ENCODE peak calls at places on chromosomes 13 and 19, in seven cellular contexts. I is sigmoid colon, S is foreskin keratinocyte, K is left lung, L is colonic mucosa, B is RWPE1, O is PC-9. P is an unnamed sample.

GRCh38 chr19:52935434-52935833 is 12.2 kb upstream of the ZNF888 start:
- DNase-seq in I (peak), S (no peak), K (no peak), L (no peak), B (no peak), O (no peak), P (no peak)

GRCh38 chr19:47013041-47013517 is 6.6 kb upstream of the NPAS1 start:
- DNase-seq in I (peak), S (peak), K (peak), L (peak), B (peak), O (peak), P (peak)

GRCh38 chr19:2627319-2627829 is 75.1 kb downstream of the GNG7 start:
- DNase-seq in I (peak), S (peak), K (peak), L (no peak), B (peak), O (peak), P (no peak)

GRCh38 chr13:98482476-98483444 is 94.1 kb downstream of the STK24 start:
- DNase-seq in I (peak), S (no peak), K (peak), L (peak), B (peak), O (peak), P (no peak)

GRCh38 chr19:45403781-45404556 is 900 bp downstream of the PPP1R13L start:
- DNase-seq in I (peak), S (peak), K (peak), L (peak), B (peak), O (peak), P (peak)

GRCh38 chr13:23470706-23471610 is 37.5 kb upstream of the SACS start:
- DNase-seq in I (no peak), S (no peak), K (no peak), L (no peak), B (no peak), O (no peak), P (no peak)

GRCh38 chr19:55600336-55601028 is 394 bp downstream of the ZNF524 start:
- DNase-seq in I (peak), S (no peak), K (no peak), L (no peak), B (no peak), O (no peak), P (peak)

GRCh38 chr13:103291693-103292572 is 225.7 kb upstream of the SLC10A2 start:
- DNase-seq in I (no peak), S (no peak), K (no peak), L (no peak), B (no peak), O (no peak), P (no peak)

GRCh38 chr13:50340566-50341287 is 325.5 kb downstream of the KCNRG start:
- DNase-seq in I (no peak), S (no peak), K (no peak), L (no peak), B (no peak), O (no peak), P (no peak)

GRCh38 chr19:43224855-43225253 is 19.4 kb upstream of the PSG4 start:
- DNase-seq in I (no peak), S (no peak), K (no peak), L (no peak), B (no peak), O (no peak), P (no peak)

GRCh38 chr13:111219306-111219705 is 101.1 kb upstream of the TEX29 start:
- DNase-seq in I (peak), S (no peak), K (no peak), L (no peak), B (no peak), O (no peak), P (no peak)

GRCh38 chr13:52003551-52003950 is 7.7 kb downstream of the ATP7B start:
- DNase-seq in I (no peak), S (no peak), K (no peak), L (no peak), B (no peak), O (no peak), P (no peak)

GRCh38 chr19:54041969-54042606 is 21.6 kb downstream of the VSTM1 start:
- DNase-seq in I (no peak), S (no peak), K (no peak), L (no peak), B (peak), O (peak), P (no peak)

GRCh38 chr13:75902166-75903104 is 266.3 kb downstream of the LMO7 start:
- DNase-seq in I (no peak), S (no peak), K (no peak), L (no peak), B (no peak), O (no peak), P (no peak)

GRCh38 chr13:19766637-19767036 is 16.1 kb downstream of the PSPC1 start:
- DNase-seq in I (peak), S (no peak), K (no peak), L (no peak), B (no peak), O (no peak), P (no peak)

GRCh38 chr13:106393776-106394175 is 141.7 kb downstream of the EFNB2 start:
- DNase-seq in I (no peak), S (peak), K (no peak), L (no peak), B (peak), O (no peak), P (no peak)

GRCh38 chr13:61608138-61608537 is 192.5 kb upstream of the PCDH20 start:
- DNase-seq in I (no peak), S (no peak), K (no peak), L (no peak), B (no peak), O (no peak), P (no peak)

GRCh38 chr13:40069173-40070044 is 413.9 kb downstream of the COG6 start:
- DNase-seq in I (peak), S (no peak), K (peak), L (peak), B (peak), O (peak), P (peak)

GRCh38 chr13:60047943-60048342 is 115.8 kb downstream of the DIAPH3 start:
- DNase-seq in I (no peak), S (peak), K (no peak), L (no peak), B (no peak), O (no peak), P (no peak)

GRCh38 chr19:50803633-50804419 is 13.6 kb downstream of the ACP4 start:
- DNase-seq in I (no peak), S (no peak), K (no peak), L (no peak), B (no peak), O (no peak), P (peak)

DNA sequence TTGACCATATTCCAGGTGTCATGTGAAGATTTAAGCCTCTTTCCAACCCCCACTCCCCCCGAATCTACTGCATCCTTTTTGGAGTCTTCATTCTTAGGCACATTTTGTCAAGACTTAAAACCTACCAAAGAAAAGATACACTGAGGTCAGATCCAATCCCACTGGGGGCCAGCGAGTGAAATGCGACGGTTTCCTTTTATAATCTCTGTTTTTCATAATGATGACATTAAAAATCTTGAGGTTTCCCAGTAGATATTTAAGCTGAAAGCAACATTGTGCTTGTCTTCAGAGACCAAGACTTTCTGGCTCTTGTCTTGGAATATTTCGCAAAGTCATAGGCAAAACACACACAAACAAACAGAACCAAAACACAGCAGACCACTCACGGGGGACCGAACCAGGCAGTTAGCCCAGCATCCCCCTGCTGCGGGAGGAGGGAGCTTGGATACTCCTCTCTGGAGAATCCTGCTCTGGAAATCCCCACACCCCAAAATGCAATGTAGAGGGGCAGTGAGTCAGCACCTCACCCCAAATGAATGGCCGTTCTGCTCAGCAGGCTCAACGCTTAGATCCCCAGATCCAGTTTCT is 521 bp upstream of the GAS6 start:
- DNase-seq in I (no peak), S (no peak), K (no peak), L (peak), B (peak), O (no peak), P (peak)
- H3K27ac ChIP-seq in I (peak), S (peak), K (no peak), L (no peak), B (peak), O (no peak), P (peak)

DNA sequence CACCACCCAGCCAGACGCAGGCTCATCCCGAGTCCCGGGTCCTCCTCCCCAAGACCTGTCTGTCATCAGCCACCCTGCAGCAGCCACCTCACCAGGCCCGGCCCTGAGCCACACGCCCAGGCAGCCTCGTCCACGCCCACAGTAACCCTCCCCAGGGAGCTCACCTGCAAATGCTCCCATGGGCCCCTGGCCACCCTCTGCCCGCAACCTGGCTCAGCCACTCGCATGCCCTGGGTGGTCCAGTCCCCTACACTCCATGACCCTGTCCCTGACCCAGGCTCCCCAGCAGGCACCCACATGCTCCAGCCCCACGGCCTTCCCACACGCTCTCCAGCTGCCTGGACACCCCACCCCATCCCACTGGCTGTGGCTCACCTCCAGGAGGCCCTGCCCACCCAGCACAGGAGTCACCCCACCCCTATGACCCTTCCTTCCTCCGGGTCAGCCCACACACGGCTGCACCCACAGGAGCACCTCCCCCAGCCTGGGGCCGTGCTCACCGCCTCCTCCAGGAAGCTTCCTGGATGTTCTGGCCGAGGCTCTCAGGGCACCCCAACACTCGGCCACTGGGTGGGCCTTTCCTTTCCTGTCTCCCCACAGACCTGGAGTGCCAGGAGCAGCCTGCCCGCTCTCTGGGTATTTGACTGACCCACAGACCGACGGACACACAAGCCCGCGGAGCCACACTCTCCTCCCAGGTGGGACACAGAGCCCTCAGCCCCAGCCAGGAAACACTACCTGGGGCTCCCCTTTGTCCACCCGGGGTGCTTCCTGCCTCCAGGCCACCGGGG is 3.6 kb downstream of the TMEM259 start:
- DNase-seq in I (no peak), S (peak), K (no peak), L (peak), B (no peak), O (peak), P (no peak)
- H3K27ac ChIP-seq in I (peak), S (no peak), K (peak), L (peak), B (peak), O (peak), P (no peak)

GRCh38 chr19:19034204-19034624 is 811 bp downstream of the ARMC6 start:
- DNase-seq in I (no peak), S (peak), K (peak), L (peak), B (peak), O (peak), P (peak)

GRCh38 chr19:19033426-19034203 is at the start of the genes ARMC6 and SUGP2:
- DNase-seq in I (peak), S (peak), K (peak), L (peak), B (peak), O (peak), P (peak)

GRCh38 chr19:19033176-19033425 is 216 bp downstream of the SUGP2 start:
- DNase-seq in I (no peak), S (no peak), K (no peak), L (no peak), B (no peak), O (no peak), P (no peak)

GRCh38 chr19:19028526-19028925 is 4.8 kb downstream of the SUGP2 start:
- DNase-seq in I (no peak), S (no peak), K (no peak), L (no peak), B (no peak), O (no peak), P (no peak)

DNA sequence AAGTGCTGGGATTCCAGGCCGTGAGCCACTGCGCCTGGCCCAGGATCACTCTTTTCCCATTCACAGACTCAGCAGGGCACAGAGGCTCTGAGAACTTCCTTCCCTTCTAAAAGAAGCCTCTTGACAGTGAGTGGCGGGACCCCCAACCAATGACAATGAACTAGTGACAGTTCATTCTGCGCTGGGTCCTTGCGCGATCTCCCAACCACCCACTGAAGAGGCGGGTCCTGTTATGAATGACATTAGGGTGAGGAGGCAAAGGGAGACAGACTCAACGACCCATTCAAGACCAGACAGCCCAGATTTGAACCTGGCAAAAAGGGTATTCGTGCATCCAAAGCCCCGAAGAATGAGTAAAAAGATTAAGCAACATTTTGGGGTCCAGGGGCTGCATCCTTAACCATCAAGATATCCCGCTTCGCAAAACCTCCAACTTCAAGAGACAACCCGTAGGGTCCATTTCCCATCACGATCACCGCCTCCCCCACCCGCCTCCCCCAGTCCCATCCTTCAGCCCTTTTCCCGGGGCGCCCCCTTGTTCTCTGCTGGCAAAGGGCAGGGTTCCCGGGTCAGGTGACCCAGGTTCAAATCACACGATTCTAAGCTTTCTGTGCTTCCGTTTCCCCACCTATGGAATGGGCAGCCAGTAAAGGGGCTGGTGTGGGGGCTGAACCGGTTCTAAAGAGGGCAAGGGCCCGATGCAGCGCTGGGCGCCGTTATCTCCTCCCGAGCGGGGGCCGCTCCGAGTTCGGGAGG is 719 bp downstream of the SUGP2 start:
- DNase-seq in I (peak), S (peak), K (peak), L (peak), B (peak), O (peak), P (peak)
- H3K27ac ChIP-seq in I (peak), S (peak), K (peak), L (peak), B (peak), O (no peak), P (peak)

GRCh38 chr19:13951799-13952153 is 533 bp upstream of the DCAF15 start:
- DNase-seq in I (no peak), S (no peak), K (no peak), L (no peak), B (no peak), O (no peak), P (no peak)
- H3K27ac ChIP-seq in I (no peak), S (no peak), K (peak), L (no peak), B (peak), O (no peak), P (peak)

GRCh38 chr19:10113592-10113963 is 2.1 kb downstream of the P2RY11 start:
- DNase-seq in I (no peak), S (no peak), K (no peak), L (no peak), B (no peak), O (no peak), P (peak)

GRCh38 chr19:10111405-10111811 is at the start of gene P2RY11:
- DNase-seq in I (no peak), S (no peak), K (no peak), L (no peak), B (no peak), O (no peak), P (peak)

GRCh38 chr19:10110972-10111317 is 548 bp upstream of the P2RY11 start:
- DNase-seq in I (no peak), S (no peak), K (no peak), L (no peak), B (no peak), O (no peak), P (no peak)

GRCh38 chr19:10112895-10113591 is 1.6 kb downstream of the P2RY11 start:
- DNase-seq in I (no peak), S (no peak), K (no peak), L (peak), B (no peak), O (no peak), P (peak)

GRCh38 chr19:10112037-10112751 is 701 bp downstream of the P2RY11 start:
- DNase-seq in I (no peak), S (no peak), K (peak), L (no peak), B (no peak), O (no peak), P (peak)
- H3K27ac ChIP-seq in I (no peak), S (no peak), K (peak), L (peak), B (peak), O (no peak), P (no peak)

GRCh38 chr13:109789262-109789661 is 2.9 kb upstream of the IRS2 start:
- DNase-seq in I (no peak), S (no peak), K (no peak), L (no peak), B (no peak), O (no peak), P (peak)
- H3K27ac ChIP-seq in I (peak), S (no peak), K (peak), L (no peak), B (no peak), O (no peak), P (no peak)

DNA sequence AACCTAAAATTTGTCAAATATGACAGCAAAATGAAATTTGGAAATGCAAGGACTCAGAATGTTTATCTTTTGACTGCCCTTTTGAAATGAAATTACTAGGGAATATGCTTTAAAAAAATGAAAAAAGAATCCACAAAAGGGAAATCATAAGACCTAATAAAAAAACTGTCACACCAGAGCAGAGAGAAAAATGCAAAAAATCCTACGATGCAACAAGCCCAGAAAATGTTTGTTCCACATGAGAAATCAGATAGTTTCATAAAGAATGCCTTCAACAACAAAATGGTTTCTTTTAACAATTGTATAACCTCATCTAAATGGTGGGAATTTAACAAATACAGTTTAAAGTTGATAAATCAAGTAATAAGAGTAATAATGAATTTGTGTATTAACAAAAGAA is 8.0 kb downstream of the LPAR6 start:
- DNase-seq in I (no peak), S (no peak), K (no peak), L (no peak), B (no peak), O (no peak), P (no peak)
- H3K27ac ChIP-seq in I (peak), S (peak), K (no peak), L (no peak), B (no peak), O (no peak), P (no peak)

GRCh38 chr13:73593199-73593765 is 534.5 kb downstream of the KLF5 start:
- DNase-seq in I (no peak), S (no peak), K (no peak), L (no peak), B (no peak), O (no peak), P (no peak)
- H3K27ac ChIP-seq in I (no peak), S (no peak), K (no peak), L (no peak), B (no peak), O (no peak), P (no peak)

DNA sequence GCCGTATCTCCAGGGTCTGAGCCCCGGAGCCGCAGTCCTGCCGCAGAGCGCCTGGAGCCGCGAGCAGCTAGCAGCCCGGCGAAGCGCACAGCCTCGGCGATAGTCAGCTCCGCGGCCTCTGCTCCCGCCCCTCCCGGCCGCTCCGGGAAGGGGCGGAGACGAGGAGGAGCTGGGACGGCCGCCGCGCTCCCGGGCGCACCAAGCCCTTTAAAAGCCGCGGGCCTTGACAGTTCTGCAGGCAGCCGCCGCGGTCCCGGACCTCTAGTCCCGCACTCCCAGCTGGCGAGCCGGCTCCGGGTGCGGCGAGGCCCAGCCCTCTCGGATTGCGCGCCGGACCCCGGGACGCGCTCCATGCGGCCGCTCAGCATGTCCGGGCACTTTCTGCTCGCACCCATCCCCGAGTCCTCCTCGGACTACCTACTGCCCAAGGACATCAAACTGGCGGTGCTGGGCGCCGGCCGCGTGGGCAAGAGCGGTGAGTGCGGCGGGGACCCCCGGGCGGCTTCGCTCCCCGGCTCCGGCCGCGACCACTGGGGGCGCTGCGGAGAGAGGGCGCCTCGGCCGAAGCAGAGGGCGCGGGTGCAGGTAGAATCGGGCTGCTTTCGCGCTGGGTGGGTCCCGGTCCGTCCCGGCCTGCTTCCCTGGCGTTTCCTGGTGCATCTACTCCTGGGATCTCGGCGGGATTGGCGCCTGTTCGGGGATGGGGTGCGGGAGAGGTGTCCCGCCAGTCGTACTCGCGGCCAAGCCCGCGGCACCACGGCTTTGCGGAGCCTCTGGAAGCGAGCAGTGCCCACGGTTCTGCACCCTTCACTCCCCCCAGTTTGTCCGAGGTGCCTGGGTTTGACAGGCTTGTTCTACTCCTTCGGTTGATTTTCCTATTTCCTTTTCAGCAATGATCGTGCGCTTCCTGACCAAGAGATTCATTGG is at the start of gene RASL11A:
- DNase-seq in I (peak), S (peak), K (peak), L (peak), B (peak), O (peak), P (peak)
- H3K27ac ChIP-seq in I (peak), S (no peak), K (peak), L (peak), B (peak), O (no peak), P (peak)

P was measured in SK-N-SH.